ENCODE peak calls at places on chromosomes 1 and 21, in six cellular contexts. One of them, this sample, is unnamed.

GRCh38 chr1:224615861-224616760 is at the start of gene CNIH3:
- DNase-seq in CD8-positive, alpha-beta memory T cell: peak; percentile 10
- DNase-seq in fibroblast of lung: peak; percentile 83
- DNase-seq in right atrium auricular region: no peak
- DNase-seq in heart right ventricle: no peak
- DNase-seq in Peyer's patch: no peak
- DNase-seq in this sample: peak; percentile 42

GRCh38 chr1:222665964-222666363 is 46.3 kb downstream of the AIDA start:
- DNase-seq in Peyer's patch: no peak
- DNase-seq in right atrium auricular region: no peak
- DNase-seq in CD8-positive, alpha-beta memory T cell: no peak
- DNase-seq in heart right ventricle: no peak
- DNase-seq in fibroblast of lung: peak; percentile 73
- DNase-seq in this sample: no peak

GRCh38 chr1:69919922-69920273 is 285.5 kb downstream of the LRRC40 start:
- DNase-seq in CD8-positive, alpha-beta memory T cell: no peak
- DNase-seq in heart right ventricle: no peak
- DNase-seq in fibroblast of lung: no peak
- DNase-seq in Peyer's patch: no peak
- DNase-seq in right atrium auricular region: no peak
- DNase-seq in this sample: no peak

GRCh38 chr1:117638759-117639158 is 32.9 kb downstream of the TENT5C start:
- DNase-seq in fibroblast of lung: no peak
- DNase-seq in right atrium auricular region: no peak
- DNase-seq in CD8-positive, alpha-beta memory T cell: no peak
- DNase-seq in Peyer's patch: peak; percentile 13
- DNase-seq in heart right ventricle: no peak
- DNase-seq in this sample: no peak

GRCh38 chr1:87956072-87956471 is 627.4 kb downstream of the LMO4 start:
- DNase-seq in heart right ventricle: no peak
- DNase-seq in Peyer's patch: no peak
- DNase-seq in fibroblast of lung: peak; percentile 90
- DNase-seq in CD8-positive, alpha-beta memory T cell: no peak
- DNase-seq in right atrium auricular region: peak; percentile 69
- DNase-seq in this sample: no peak

GRCh38 chr1:62529227-62529626 is 68.1 kb upstream of the ANGPTL3 start:
- DNase-seq in right atrium auricular region: no peak
- DNase-seq in CD8-positive, alpha-beta memory T cell: no peak
- DNase-seq in heart right ventricle: no peak
- DNase-seq in Peyer's patch: no peak
- DNase-seq in fibroblast of lung: no peak
- DNase-seq in this sample: no peak

GRCh38 chr1:51214615-51215131 is 21.4 kb upstream of the RNF11 start:
- DNase-seq in heart right ventricle: no peak
- DNase-seq in right atrium auricular region: no peak
- DNase-seq in Peyer's patch: no peak
- DNase-seq in fibroblast of lung: peak; percentile 53
- DNase-seq in CD8-positive, alpha-beta memory T cell: no peak
- DNase-seq in this sample: no peak

GRCh38 chr1:94783342-94784264 is 36.6 kb upstream of the SLC44A3 start:
- DNase-seq in heart right ventricle: peak; percentile 75
- DNase-seq in CD8-positive, alpha-beta memory T cell: no peak
- DNase-seq in Peyer's patch: no peak
- DNase-seq in right atrium auricular region: peak; percentile 81
- DNase-seq in fibroblast of lung: peak; percentile 96
- DNase-seq in this sample: no peak

GRCh38 chr1:245932302-245932972 is 574.6 kb downstream of the SMYD3 start:
- DNase-seq in Peyer's patch: no peak
- DNase-seq in CD8-positive, alpha-beta memory T cell: no peak
- DNase-seq in fibroblast of lung: no peak
- DNase-seq in right atrium auricular region: no peak
- DNase-seq in heart right ventricle: no peak
- DNase-seq in this sample: no peak

GRCh38 chr1:9075023-9075422 is 5.6 kb upstream of the SLC2A5 start:
- DNase-seq in CD8-positive, alpha-beta memory T cell: no peak
- DNase-seq in heart right ventricle: no peak
- DNase-seq in fibroblast of lung: no peak
- DNase-seq in right atrium auricular region: no peak
- DNase-seq in Peyer's patch: no peak
- DNase-seq in this sample: no peak

GRCh38 chr1:119000371-119001180 is 12.4 kb upstream of the TBX15 start:
- DNase-seq in Peyer's patch: no peak
- DNase-seq in heart right ventricle: peak; percentile 20
- DNase-seq in right atrium auricular region: no peak
- DNase-seq in fibroblast of lung: no peak
- DNase-seq in CD8-positive, alpha-beta memory T cell: no peak
- DNase-seq in this sample: no peak

GRCh38 chr1:200436436-200436835 is 26.6 kb upstream of the ZNF281 start:
- DNase-seq in Peyer's patch: no peak
- DNase-seq in fibroblast of lung: no peak
- DNase-seq in CD8-positive, alpha-beta memory T cell: no peak
- DNase-seq in right atrium auricular region: no peak
- DNase-seq in heart right ventricle: no peak
- DNase-seq in this sample: no peak

GRCh38 chr1:59136541-59137335 is 160.2 kb upstream of the FGGY start:
- DNase-seq in fibroblast of lung: no peak
- DNase-seq in Peyer's patch: no peak
- DNase-seq in heart right ventricle: no peak
- DNase-seq in right atrium auricular region: no peak
- DNase-seq in CD8-positive, alpha-beta memory T cell: no peak
- DNase-seq in this sample: no peak

GRCh38 chr21:44780140-44780508 is 21.5 kb downstream of the UBE2G2 start:
- DNase-seq in right atrium auricular region: no peak
- DNase-seq in Peyer's patch: no peak
- DNase-seq in CD8-positive, alpha-beta memory T cell: no peak
- DNase-seq in fibroblast of lung: no peak
- DNase-seq in heart right ventricle: no peak
- DNase-seq in this sample: no peak

GRCh38 chr1:2965676-2966075 is 55.6 kb upstream of the ACTRT2 start:
- DNase-seq in CD8-positive, alpha-beta memory T cell: no peak
- DNase-seq in fibroblast of lung: no peak
- DNase-seq in right atrium auricular region: no peak
- DNase-seq in heart right ventricle: no peak
- DNase-seq in Peyer's patch: no peak
- DNase-seq in this sample: no peak

GRCh38 chr1:59006932-59007331 is 223.1 kb upstream of the JUN start:
- DNase-seq in CD8-positive, alpha-beta memory T cell: no peak
- DNase-seq in fibroblast of lung: no peak
- DNase-seq in heart right ventricle: no peak
- DNase-seq in Peyer's patch: no peak
- DNase-seq in right atrium auricular region: no peak
- DNase-seq in this sample: no peak

GRCh38 chr1:161427733-161428516 is 60.2 kb upstream of the CFAP126 start:
- DNase-seq in fibroblast of lung: peak; percentile 65
- DNase-seq in right atrium auricular region: no peak
- DNase-seq in heart right ventricle: no peak
- DNase-seq in CD8-positive, alpha-beta memory T cell: no peak
- DNase-seq in Peyer's patch: no peak
- DNase-seq in this sample: no peak

GRCh38 chr1:201447911-201448871 is 20.8 kb downstream of the PHLDA3 start:
- DNase-seq in heart right ventricle: peak; percentile 82
- DNase-seq in Peyer's patch: peak; percentile 43
- DNase-seq in fibroblast of lung: peak; percentile 73
- DNase-seq in CD8-positive, alpha-beta memory T cell: peak; percentile 28
- DNase-seq in right atrium auricular region: peak; percentile 86
- DNase-seq in this sample: peak; percentile 21

GRCh38 chr1:186617860-186618780 is 62.1 kb downstream of the PTGS2 start:
- DNase-seq in Peyer's patch: no peak
- DNase-seq in right atrium auricular region: peak; percentile 70
- DNase-seq in fibroblast of lung: peak; percentile 42
- DNase-seq in heart right ventricle: peak; percentile 40
- DNase-seq in CD8-positive, alpha-beta memory T cell: peak; percentile 2
- DNase-seq in this sample: peak; percentile 53

GRCh38 chr1:213868482-213868881 is 119.3 kb upstream of the PROX1 start:
- DNase-seq in heart right ventricle: no peak
- DNase-seq in CD8-positive, alpha-beta memory T cell: no peak
- DNase-seq in fibroblast of lung: no peak
- DNase-seq in right atrium auricular region: no peak
- DNase-seq in Peyer's patch: no peak
- DNase-seq in this sample: no peak

GRCh38 chr1:162366671-162367070 is 10.0 kb downstream of the SPATA46 start:
- DNase-seq in fibroblast of lung: no peak
- DNase-seq in Peyer's patch: no peak
- DNase-seq in heart right ventricle: no peak
- DNase-seq in CD8-positive, alpha-beta memory T cell: no peak
- DNase-seq in right atrium auricular region: no peak
- DNase-seq in this sample: no peak

GRCh38 chr1:6969106-6969505 is 183.9 kb downstream of the CAMTA1 start:
- DNase-seq in right atrium auricular region: no peak
- DNase-seq in heart right ventricle: no peak
- DNase-seq in Peyer's patch: no peak
- DNase-seq in CD8-positive, alpha-beta memory T cell: no peak
- DNase-seq in fibroblast of lung: no peak
- DNase-seq in this sample: no peak

GRCh38 chr1:15008783-15009709 is 144.5 kb upstream of the TMEM51 start:
- DNase-seq in Peyer's patch: no peak
- DNase-seq in heart right ventricle: no peak
- DNase-seq in right atrium auricular region: no peak
- DNase-seq in fibroblast of lung: no peak
- DNase-seq in CD8-positive, alpha-beta memory T cell: no peak
- DNase-seq in this sample: no peak

GRCh38 chr1:181918893-181919728 is 142.4 kb downstream of the ZNF648 start:
- DNase-seq in fibroblast of lung: no peak
- DNase-seq in heart right ventricle: no peak
- DNase-seq in Peyer's patch: no peak
- DNase-seq in right atrium auricular region: no peak
- DNase-seq in CD8-positive, alpha-beta memory T cell: no peak
- DNase-seq in this sample: no peak

GRCh38 chr1:84339503-84339902 is 38.0 kb downstream of the SAMD13 start:
- DNase-seq in Peyer's patch: no peak
- DNase-seq in fibroblast of lung: no peak
- DNase-seq in right atrium auricular region: no peak
- DNase-seq in CD8-positive, alpha-beta memory T cell: no peak
- DNase-seq in heart right ventricle: no peak
- DNase-seq in this sample: no peak

GRCh38 chr21:45972353-45972715 is 9.2 kb upstream of the COL6A1 start:
- DNase-seq in fibroblast of lung: peak; percentile 31
- DNase-seq in heart right ventricle: peak; percentile 60
- DNase-seq in right atrium auricular region: no peak
- DNase-seq in CD8-positive, alpha-beta memory T cell: no peak
- DNase-seq in Peyer's patch: no peak
- DNase-seq in this sample: no peak
- H3K4me3 ChIP-seq in fibroblast of lung: peak overlapping the region; percentile 34
- H3K4me3 ChIP-seq in heart right ventricle: peak overlapping the region; percentile 27
- H3K4me3 ChIP-seq in right atrium auricular region: peak overlapping the region; percentile 48
- H3K4me3 ChIP-seq in CD8-positive, alpha-beta memory T cell: no peak overlapping the region
- H3K4me3 ChIP-seq in Peyer's patch: peak overlapping the region; percentile 46
- H3K4me3 ChIP-seq in this sample: no peak overlapping the region

GRCh38 chr1:172135076-172135672 is 285.3 kb upstream of the C1orf105 start:
- DNase-seq in CD8-positive, alpha-beta memory T cell: no peak
- DNase-seq in fibroblast of lung: no peak
- DNase-seq in right atrium auricular region: no peak
- DNase-seq in Peyer's patch: peak; percentile 42
- DNase-seq in heart right ventricle: no peak
- DNase-seq in this sample: peak; percentile 26

GRCh38 chr1:172135923-172136610 is 284.4 kb upstream of the C1orf105 start:
- DNase-seq in right atrium auricular region: no peak
- DNase-seq in CD8-positive, alpha-beta memory T cell: no peak
- DNase-seq in heart right ventricle: no peak
- DNase-seq in fibroblast of lung: peak; percentile 89
- DNase-seq in Peyer's patch: no peak
- DNase-seq in this sample: no peak

GRCh38 chr1:172137703-172138102 is 282.8 kb upstream of the C1orf105 start:
- DNase-seq in Peyer's patch: no peak
- DNase-seq in heart right ventricle: no peak
- DNase-seq in CD8-positive, alpha-beta memory T cell: no peak
- DNase-seq in right atrium auricular region: no peak
- DNase-seq in fibroblast of lung: no peak
- DNase-seq in this sample: no peak

GRCh38 chr1:172138636-172139035 is 281.8 kb upstream of the C1orf105 start:
- DNase-seq in Peyer's patch: no peak
- DNase-seq in CD8-positive, alpha-beta memory T cell: no peak
- DNase-seq in fibroblast of lung: no peak
- DNase-seq in right atrium auricular region: no peak
- DNase-seq in heart right ventricle: no peak
- DNase-seq in this sample: no peak

DNA sequence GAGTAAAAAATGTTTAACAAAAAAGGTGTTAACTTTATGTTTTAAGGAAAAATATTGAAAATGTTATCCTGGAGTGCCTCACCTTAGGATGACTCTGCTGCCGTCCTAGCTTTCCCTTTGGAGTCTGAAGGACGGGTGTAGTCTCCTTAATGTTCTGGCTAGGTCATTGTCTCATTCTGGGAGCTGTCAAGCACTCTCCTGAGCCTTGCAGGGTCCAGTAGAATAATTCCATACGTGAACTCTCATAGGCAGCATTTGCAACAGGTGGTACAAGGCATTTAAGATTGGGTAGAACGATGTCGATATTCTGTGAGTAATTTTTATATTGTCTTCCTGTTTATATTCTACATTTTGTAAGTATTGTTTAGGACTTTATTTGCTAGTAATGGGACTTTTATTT is 283.6 kb upstream of the C1orf105 start:
- DNase-seq in heart right ventricle: no peak
- DNase-seq in fibroblast of lung: no peak
- DNase-seq in Peyer's patch: no peak
- DNase-seq in CD8-positive, alpha-beta memory T cell: no peak
- DNase-seq in right atrium auricular region: no peak
- DNase-seq in this sample: no peak
- H3K27ac ChIP-seq in heart right ventricle: peak overlapping the region; percentile 14
- H3K27ac ChIP-seq in fibroblast of lung: peak overlapping the region; percentile 35
- H3K27ac ChIP-seq in Peyer's patch: no peak overlapping the region
- H3K27ac ChIP-seq in CD8-positive, alpha-beta memory T cell: no peak overlapping the region
- H3K27ac ChIP-seq in right atrium auricular region: peak overlapping the region; percentile 32
- H3K27ac ChIP-seq in this sample: no peak overlapping the region

DNA sequence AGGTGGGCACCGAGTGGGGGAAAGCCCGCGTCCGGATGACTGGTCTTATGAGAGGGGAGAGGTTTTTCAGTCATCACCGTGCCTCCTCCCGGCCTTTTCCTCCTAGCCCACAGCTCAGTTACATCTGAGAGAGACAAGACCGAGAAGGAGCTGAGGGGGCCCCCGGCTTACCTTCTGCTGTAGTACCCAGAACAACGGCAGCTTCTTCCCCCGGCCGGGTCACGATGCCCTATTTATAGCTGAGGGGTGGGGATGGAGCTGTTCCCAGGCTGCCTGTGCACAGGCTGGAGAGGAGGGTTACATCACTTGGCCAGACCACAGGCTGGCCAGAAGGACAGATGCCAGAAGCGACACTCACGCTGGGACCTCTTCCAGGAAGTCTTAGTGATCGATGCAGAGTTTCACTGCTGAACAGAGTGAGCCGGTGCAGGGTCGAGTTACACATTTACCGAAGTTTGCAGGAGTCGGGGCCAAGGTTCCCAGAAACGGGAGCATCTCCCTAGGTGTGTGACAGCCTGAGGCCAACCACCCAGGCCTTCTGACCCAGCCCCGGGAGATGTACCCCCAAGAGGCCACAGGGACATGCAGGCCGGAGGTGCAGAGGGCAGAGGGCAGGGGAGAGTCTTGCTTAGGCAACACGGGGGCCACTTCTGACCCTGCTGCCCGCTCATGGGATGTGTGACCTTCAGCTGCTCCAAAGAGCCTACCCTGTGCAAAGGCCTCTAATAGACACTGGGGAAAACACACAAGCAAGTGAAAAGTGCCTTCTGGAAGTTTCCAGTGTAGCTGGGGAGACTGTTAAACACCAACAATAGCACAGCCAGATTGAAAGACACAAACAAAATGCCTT is at the start of gene AGT:
- DNase-seq in fibroblast of lung: peak; percentile 94
- DNase-seq in heart right ventricle: peak; percentile 80
- DNase-seq in CD8-positive, alpha-beta memory T cell: no peak
- DNase-seq in Peyer's patch: peak; percentile 21
- DNase-seq in right atrium auricular region: peak; percentile 86
- DNase-seq in this sample: no peak
- H3K4me1 ChIP-seq in fibroblast of lung: peaks cover 7% of the 10 kb centered on the region
- H3K4me1 ChIP-seq in heart right ventricle: peaks cover 17% of the 10 kb centered on the region
- H3K4me1 ChIP-seq in CD8-positive, alpha-beta memory T cell: no peaks in the 10 kb centered on the region
- H3K4me1 ChIP-seq in Peyer's patch: no peaks in the 10 kb centered on the region
- H3K4me1 ChIP-seq in right atrium auricular region: no peaks in the 10 kb centered on the region
- H3K4me1 ChIP-seq in this sample: no peaks in the 10 kb centered on the region

GRCh38 chr1:31714442-31715096 is 10.8 kb upstream of the COL16A1 start:
- DNase-seq in Peyer's patch: peak; percentile 30
- DNase-seq in heart right ventricle: peak; percentile 73
- DNase-seq in fibroblast of lung: peak; percentile 70
- DNase-seq in CD8-positive, alpha-beta memory T cell: peak; percentile 6
- DNase-seq in right atrium auricular region: peak; percentile 90
- DNase-seq in this sample: peak; percentile 37
- H3K4me3 ChIP-seq in Peyer's patch: peak overlapping the region; percentile 56
- H3K4me3 ChIP-seq in heart right ventricle: no peak overlapping the region
- H3K4me3 ChIP-seq in fibroblast of lung: no peak overlapping the region
- H3K4me3 ChIP-seq in CD8-positive, alpha-beta memory T cell: no peak overlapping the region
- H3K4me3 ChIP-seq in right atrium auricular region: peak overlapping the region; percentile 39
- H3K4me3 ChIP-seq in this sample: no peak overlapping the region